ENCODE peak calls at places on chromosomes 4 and X, in six cellular contexts. X, N, V, L, O and R are unnamed samples.

GRCh38 chrX:46573331-46573895 is at the start of gene CHST7:
- DNase-seq in V (peak; percentile 67), X (no peak), N (peak; percentile 29), L (peak; percentile 57), O (peak; percentile 75), R (peak; percentile 62)

GRCh38 chrX:18422886-18423285 is 2.5 kb upstream of the CDKL5 start:
- DNase-seq in L (no peak), O (no peak), X (no peak), V (peak; percentile 69), N (no peak), R (no peak)

GRCh38 chr4:24118031-24118430 is 228.2 kb upstream of the PPARGC1A start:
- DNase-seq in X (no peak), N (no peak), L (no peak), O (peak; percentile 62), V (peak; percentile 73), R (no peak)

GRCh38 chr4:15649914-15650545 is 5.1 kb downstream of the FBXL5 start:
- DNase-seq in N (peak; percentile 32), O (peak; percentile 84), V (peak; percentile 67), X (no peak), L (peak; percentile 39), R (peak; percentile 86)

GRCh38 chrX:130680164-130681035 is 222.6 kb downstream of the ENOX2 start:
- DNase-seq in X (no peak), L (no peak), V (peak; percentile 55), N (no peak), O (no peak), R (no peak)

GRCh38 chr4:77190053-77190452 is 33.0 kb downstream of the CCNG2 start:
- DNase-seq in N (no peak), L (no peak), X (no peak), O (no peak), V (no peak), R (no peak)

GRCh38 chr4:165740911-165741310 is 132.1 kb upstream of the TLL1 start:
- DNase-seq in X (no peak), N (no peak), O (no peak), V (no peak), L (no peak), R (no peak)

GRCh38 chr4:6343950-6344408 is 74.3 kb downstream of the WFS1 start:
- DNase-seq in L (no peak), O (no peak), V (peak; percentile 63), X (no peak), N (no peak), R (no peak)

GRCh38 chrX:138008280-138008679 is 442.4 kb downstream of the ZIC3 start:
- DNase-seq in V (no peak), N (no peak), L (no peak), O (no peak), X (no peak), R (no peak)

GRCh38 chr4:156946508-156947197 is 24.9 kb downstream of the PDGFC start:
- DNase-seq in X (no peak), O (peak; percentile 34), V (peak; percentile 98), L (no peak), N (no peak), R (no peak)

GRCh38 chr4:10730590-10730989 is 46.0 kb upstream of the CLNK start:
- DNase-seq in O (no peak), N (no peak), X (no peak), L (no peak), V (no peak), R (no peak)

GRCh38 chr4:8364141-8364540 is 76.4 kb downstream of the ACOX3 start:
- DNase-seq in L (no peak), X (no peak), N (no peak), O (no peak), V (no peak), R (no peak)

GRCh38 chr4:158858410-158859189 is 89.8 kb downstream of the FNIP2 start:
- DNase-seq in N (no peak), V (peak; percentile 22), X (no peak), O (no peak), L (no peak), R (no peak)

GRCh38 chrX:153969904-153970397 is 1.7 kb downstream of the HCFC1 start:
- DNase-seq in L (no peak), V (peak; percentile 64), X (no peak), N (no peak), O (no peak), R (no peak)

GRCh38 chr4:76589872-76590846 is 155.1 kb downstream of the SHROOM3 start:
- DNase-seq in O (peak; percentile 93), X (no peak), L (no peak), V (peak; percentile 83), N (no peak), R (no peak)

GRCh38 chr4:172758586-172759340 is 409.8 kb upstream of the GALNT7 start:
- DNase-seq in L (no peak), X (no peak), N (no peak), V (peak; percentile 60), O (peak; percentile 9), R (no peak)

GRCh38 chr4:19151684-19152083 is 1100.0 kb upstream of the SLIT2 start:
- DNase-seq in L (no peak), V (no peak), X (no peak), N (no peak), O (no peak), R (no peak)

GRCh38 chr4:26028793-26029511 is 114.9 kb downstream of the SMIM20 start:
- DNase-seq in O (peak; percentile 84), V (peak; percentile 72), N (peak; percentile 62), L (peak; percentile 81), X (no peak), R (peak; percentile 36)

GRCh38 chr4:165604181-165604580 is 225.4 kb downstream of the CPE start:
- DNase-seq in L (no peak), V (no peak), N (no peak), O (peak; percentile 91), X (no peak), R (no peak)

GRCh38 chr4:40333921-40334352 is 1.2 kb upstream of the CHRNA9 start:
- DNase-seq in O (peak; percentile 64), V (peak; percentile 84), X (no peak), L (no peak), N (no peak), R (no peak)

GRCh38 chr4:61332671-61333070 is 132.5 kb downstream of the ADGRL3 start:
- DNase-seq in N (no peak), L (no peak), V (no peak), X (no peak), O (no peak), R (no peak)

GRCh38 chr4:184016742-184017668 is 111.9 kb downstream of the STOX2 start:
- DNase-seq in L (no peak), O (no peak), N (no peak), X (no peak), V (peak; percentile 91), R (no peak)

GRCh38 chrX:21745756-21746155 is 12.2 kb downstream of the SMPX start:
- DNase-seq in O (peak; percentile 68), N (peak; percentile 8), X (no peak), L (peak; percentile 37), V (peak; percentile 40), R (peak; percentile 45)

GRCh38 chrX:134460005-134460860 is at the start of gene HPRT1:
- DNase-seq in X (peak; percentile 40), N (peak; percentile 61), O (peak; percentile 82), V (peak; percentile 69), L (peak; percentile 72), R (peak; percentile 76)

GRCh38 chr4:40837094-40837870 is 87.5 kb downstream of the NSUN7 start:
- DNase-seq in L (no peak), X (no peak), V (no peak), O (no peak), N (no peak), R (no peak)

GRCh38 chr4:6200922-6201362 is 593 bp upstream of the JAKMIP1 start:
- DNase-seq in L (peak; percentile 10), V (no peak), X (no peak), N (no peak), O (no peak), R (no peak)

GRCh38 chrX:48573690-48574269 is 504 bp upstream of the RBM3 start:
- DNase-seq in O (peak; percentile 77), V (no peak), X (peak; percentile 67), N (no peak), L (no peak), R (no peak)

GRCh38 chrX:31228909-31229308 is 157.1 kb upstream of the FTHL17 start:
- DNase-seq in V (no peak), X (no peak), L (no peak), N (no peak), O (no peak), R (no peak)

GRCh38 chr4:3436798-3437581 is 4.8 kb upstream of the HGFAC start:
- DNase-seq in X (peak; percentile 43), O (no peak), N (no peak), L (no peak), V (peak; percentile 39), R (peak; percentile 68)